ENCODE peak calls at places on chromosomes 2 and 18, in ten cellular contexts. U is mesenchymal stem cell, P is fibroblast of pulmonary artery, K is LoVo, E is uterus, C is mucosa of gallbladder, F is T-helper 2 cell, D is substantia nigra, L is RWPE2, A is Ammon's horn. B is an unnamed sample.

GRCh38 chr2:201572822-201573493 is 70.3 kb downstream of the TMEM237 start:
- DNase-seq in E (no peak), A (no peak), C (no peak), F (no peak), K (no peak), P (no peak), L (no peak), U (no peak), D (no peak), B (no peak)

GRCh38 chr2:137957033-137957432 is 7.2 kb upstream of the HNMT start:
- DNase-seq in E (no peak), P (peak), U (peak), D (no peak), K (no peak), L (no peak), A (no peak), F (no peak), C (no peak), B (no peak)

GRCh38 chr2:192480984-192481383 is 286.3 kb upstream of the TMEFF2 start:
- DNase-seq in E (no peak), C (no peak), U (no peak), F (no peak), L (no peak), D (no peak), P (no peak), K (no peak), A (no peak), B (no peak)

GRCh38 chr2:186569906-186570305 is 19.9 kb upstream of the ITGAV start:
- DNase-seq in F (no peak), D (no peak), E (no peak), U (no peak), K (no peak), C (no peak), P (no peak), L (no peak), A (no peak), B (peak)

GRCh38 chr2:220753486-220753885 is 818.6 kb downstream of the EPHA4 start:
- DNase-seq in A (no peak), U (no peak), E (no peak), C (no peak), L (no peak), F (no peak), K (no peak), P (no peak), D (no peak), B (no peak)

GRCh38 chr18:68054669-68055068 is 538.1 kb upstream of the DSEL start:
- DNase-seq in E (no peak), K (no peak), D (no peak), L (no peak), P (no peak), U (no peak), F (no peak), C (no peak), A (no peak), B (no peak)

GRCh38 chr2:207236156-207236935 is 70.6 kb upstream of the KLF7 start:
- DNase-seq in A (no peak), D (no peak), U (no peak), P (no peak), F (no peak), K (no peak), L (no peak), C (no peak), E (no peak), B (no peak)

GRCh38 chr2:146214394-146214929 is 1630.4 kb upstream of the ACVR2A start:
- DNase-seq in A (no peak), L (no peak), D (no peak), U (no peak), C (peak), F (no peak), K (peak), E (no peak), P (no peak), B (no peak)

GRCh38 chr2:88855620-88856408 is 164.3 kb downstream of the RPIA start:
- DNase-seq in E (no peak), K (no peak), C (no peak), F (no peak), L (no peak), D (no peak), U (no peak), P (no peak), A (no peak), B (no peak)

GRCh38 chr2:220310326-220310936 is 683.0 kb downstream of the SLC4A3 start:
- DNase-seq in D (no peak), C (no peak), A (no peak), P (peak), E (no peak), F (no peak), L (no peak), K (no peak), U (no peak), B (no peak)

GRCh38 chr2:148130571-148130970 is 109.7 kb downstream of the MBD5 start:
- DNase-seq in A (no peak), L (no peak), K (no peak), P (peak), U (peak), E (no peak), D (no peak), F (no peak), C (peak), B (no peak)

GRCh38 chr2:120834206-120834605 is 98.5 kb downstream of the GLI2 start:
- DNase-seq in U (no peak), L (peak), D (no peak), F (no peak), C (no peak), A (no peak), K (no peak), E (no peak), P (no peak), B (no peak)

GRCh38 chr2:95034818-95035217 is 9.3 kb downstream of the MAL start:
- DNase-seq in C (no peak), U (no peak), F (no peak), P (no peak), A (no peak), D (no peak), E (no peak), L (no peak), K (no peak), B (no peak)

GRCh38 chr2:135561925-135562324 is 30.6 kb downstream of the R3HDM1 start:
- DNase-seq in E (no peak), D (no peak), K (no peak), C (no peak), L (no peak), U (no peak), P (peak), A (no peak), F (no peak), B (no peak)

GRCh38 chr2:38601061-38601460 is 1.7 kb downstream of the HNRNPLL start:
- DNase-seq in F (no peak), L (no peak), P (no peak), D (no peak), K (no peak), E (no peak), A (no peak), C (no peak), U (no peak), B (no peak)